ENCODE peak calls at places on chromosomes 1 and 21, in four cellular contexts. C, S, T and B are unnamed samples.

GRCh38 chr1:102019530-102019929 is 22.8 kb upstream of the OLFM3 start:
- DNase-seq in C (no peak), S (no peak), T (no peak), B (no peak)

GRCh38 chr1:116832268-116832931 is 77.3 kb upstream of the PTGFRN start:
- DNase-seq in S (no peak), C (no peak), T (no peak), B (no peak)

GRCh38 chr1:40665335-40666171 is at the start of gene RIMS3:
- DNase-seq in T (peak; percentile 79), S (no peak), C (peak; percentile 86), B (peak; percentile 81)

GRCh38 chr1:59595774-59596173 is 219.0 kb upstream of the HOOK1 start:
- DNase-seq in T (no peak), S (peak; percentile 52), C (no peak), B (no peak)

GRCh38 chr1:167297222-167298214 is 76.8 kb downstream of the POU2F1 start:
- DNase-seq in T (no peak), S (no peak), C (no peak), B (no peak)

GRCh38 chr1:20846461-20847374 is 59.6 kb upstream of the HP1BP3 start:
- DNase-seq in T (no peak), S (no peak), C (no peak), B (no peak)

GRCh38 chr1:8746554-8746953 is 70.9 kb downstream of the RERE start:
- DNase-seq in T (no peak), C (no peak), S (no peak), B (no peak)

GRCh38 chr1:67336783-67337182 is 29.1 kb downstream of the IL12RB2 start:
- DNase-seq in C (no peak), T (no peak), S (no peak), B (no peak)

GRCh38 chr21:32698971-32699693 is 28.7 kb downstream of the SYNJ1 start:
- DNase-seq in S (no peak), C (no peak), T (no peak), B (no peak)

GRCh38 chr1:200379431-200379755 is 30.4 kb downstream of the ZNF281 start:
- DNase-seq in S (peak; percentile 94), C (no peak), T (no peak), B (no peak)

GRCh38 chr1:200737647-200738296 is 921 bp upstream of the CAMSAP2 start:
- DNase-seq in T (no peak), S (no peak), C (no peak), B (no peak)

GRCh38 chr21:44834951-44835646 is 17.2 kb upstream of the SUMO3 start:
- DNase-seq in C (no peak), S (no peak), T (no peak), B (no peak)

GRCh38 chr21:32200029-32200428 is 78.8 kb downstream of the MIS18A start:
- DNase-seq in C (no peak), T (no peak), S (no peak), B (no peak)

GRCh38 chr1:192579319-192579738 is 3.8 kb downstream of the RGS1 start:
- DNase-seq in T (no peak), S (no peak), C (no peak), B (peak; percentile 55)

GRCh38 chr1:62508187-62508758 is 71.4 kb downstream of the USP1 start:
- DNase-seq in S (peak; percentile 14), T (no peak), C (no peak), B (peak; percentile 57)

GRCh38 chr1:21022279-21023040 is 154.2 kb downstream of the EIF4G3 start:
- DNase-seq in C (no peak), S (peak; percentile 95), T (no peak), B (peak; percentile 83)

GRCh38 chr1:176949033-176949662 is 215.4 kb downstream of the ASTN1 start:
- DNase-seq in T (no peak), C (peak; percentile 92), S (no peak), B (peak; percentile 69)

GRCh38 chr1:47189844-47190562 is at the start of gene PDZK1IP1:
- DNase-seq in S (no peak), T (no peak), C (peak; percentile 34), B (no peak)

GRCh38 chr1:1259119-1259488 is 12.6 kb upstream of the C1QTNF12 start:
- DNase-seq in S (no peak), C (no peak), T (no peak), B (no peak)

GRCh38 chr1:67061266-67061665 is 7.3 kb upstream of the SLC35D1 start:
- DNase-seq in C (no peak), T (no peak), S (no peak), B (no peak)

GRCh38 chr1:64183985-64184440 is 19.4 kb upstream of the UBE2U start:
- DNase-seq in C (no peak), T (no peak), S (peak; percentile 63), B (no peak)

GRCh38 chr1:61210435-61211012 is 128.2 kb downstream of the NFIA start:
- DNase-seq in T (no peak), S (no peak), C (no peak), B (no peak)
- TF ChIP-seq CTCF in T (peak; percentile 10), S (peak; percentile 18), C (no peak), B (no peak)

DNA sequence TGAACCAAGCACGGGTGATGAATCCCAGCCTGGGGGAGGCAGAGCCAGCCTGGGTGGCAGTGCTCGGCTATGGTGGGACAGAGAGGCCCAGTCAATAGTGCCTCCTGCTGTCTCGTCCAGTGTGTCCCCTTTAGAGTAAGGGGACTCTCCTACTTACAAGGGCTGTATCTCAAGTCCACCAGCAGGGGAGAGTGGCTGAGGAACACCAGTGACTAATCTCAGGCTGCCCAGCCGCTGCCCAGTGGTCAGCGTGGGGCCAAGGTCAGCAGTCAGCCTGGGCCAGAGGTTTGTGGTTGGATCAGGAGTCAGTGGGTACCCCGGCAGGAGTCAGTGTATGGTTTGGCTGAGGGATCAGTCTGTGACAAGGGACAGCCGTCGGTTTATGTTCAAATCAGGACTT is 109.2 kb upstream of the RUNX3 start:
- DNase-seq in S (no peak), T (no peak), C (no peak), B (no peak)
- TF ChIP-seq CTCF in S (peak; percentile 17), T (no peak), C (no peak), B (no peak)

GRCh38 chr1:242129103-242129502 is 130.2 kb upstream of the MAP1LC3C start:
- DNase-seq in T (no peak), C (no peak), S (no peak), B (peak; percentile 30)
- TF ChIP-seq CTCF in T (no peak), C (no peak), S (no peak), B (peak; percentile 16)

GRCh38 chr1:13754003-13754402 is 54.0 kb downstream of the PRDM2 start:
- DNase-seq in T (no peak), S (no peak), C (no peak), B (peak; percentile 80)
- TF ChIP-seq CTCF in T (no peak), S (no peak), C (no peak), B (no peak)

GRCh38 chr1:155173478-155174333 is at the start of gene TRIM46:
- DNase-seq in T (peak; percentile 58), S (no peak), C (peak; percentile 79), B (peak; percentile 54)
- TF ChIP-seq CTCF in T (peak; percentile 36), S (no peak), C (no peak), B (no peak)